ENCODE peak calls at places on chromosome 13, in five cellular contexts. T is breast epithelium, S is tibial artery, M is hepatocyte, V is A549. X is an unnamed sample. For H3K4me1, the result is how much of the 10 kb centered on the place peaks cover.

GRCh38 chr13:88979465-88980180 is 1308.5 kb downstream of the SLITRK5 start:
- DNase-seq in S (no peak), T (no peak), V (no peak), M (peak), X (no peak)

GRCh38 chr13:31172001-31172400 is 10.3 kb upstream of the HSPH1 start:
- DNase-seq in S (no peak), T (no peak), M (no peak), V (peak), X (no peak)

GRCh38 chr13:85896516-85897450 is 97.6 kb upstream of the SLITRK6 start:
- DNase-seq in S (no peak), M (no peak), T (no peak), V (peak), X (no peak)

GRCh38 chr13:32828711-32829110 is 187.5 kb upstream of the KL start:
- DNase-seq in T (no peak), S (no peak), V (no peak), M (no peak), X (no peak)

GRCh38 chr13:59112375-59112774 is 1051.4 kb downstream of the DIAPH3 start:
- DNase-seq in S (peak), V (peak), T (no peak), M (peak), X (no peak)

GRCh38 chr13:65353951-65354350 is 1876.2 kb downstream of the PCDH9 start:
- DNase-seq in S (no peak), M (no peak), T (no peak), V (no peak), X (no peak)

GRCh38 chr13:100470841-100471505 is 117.6 kb downstream of the GGACT start:
- DNase-seq in M (no peak), S (no peak), V (no peak), T (no peak), X (no peak)

GRCh38 chr13:31909889-31910551 is 121.6 kb upstream of the FRY start:
- DNase-seq in M (peak), V (peak), S (no peak), T (no peak), X (no peak)

GRCh38 chr13:44825951-44826350 is 163.3 kb downstream of the NUFIP1 start:
- DNase-seq in V (no peak), S (no peak), T (no peak), M (no peak), X (no peak)

GRCh38 chr13:22836475-22836874 is 344.3 kb upstream of the SGCG start:
- DNase-seq in V (no peak), S (no peak), M (no peak), T (no peak), X (no peak)

GRCh38 chr13:44768775-44769578 is 192.8 kb upstream of the TSC22D1 start:
- DNase-seq in M (peak), S (no peak), V (no peak), T (no peak), X (no peak)

GRCh38 chr13:29362849-29363604 is 232.5 kb downstream of the SLC7A1 start:
- DNase-seq in M (peak), T (no peak), V (peak), S (no peak), X (no peak)

GRCh38 chr13:96796234-96796633 is 198.0 kb downstream of the OXGR1 start:
- DNase-seq in V (no peak), S (no peak), T (no peak), M (no peak), X (no peak)

GRCh38 chr13:20461481-20461859 is 64.2 kb downstream of the CRYL1 start:
- DNase-seq in T (no peak), S (no peak), V (no peak), M (no peak), X (no peak)

GRCh38 chr13:112213467-112214245 is 146.7 kb downstream of the SOX1 start:
- DNase-seq in T (peak), S (no peak), M (peak), V (peak), X (no peak)

GRCh38 chr13:97460004-97460756 is 26.2 kb downstream of the RAP2A start:
- DNase-seq in V (no peak), S (no peak), T (no peak), M (no peak), X (no peak)

GRCh38 chr13:30341815-30342570 is 34.6 kb upstream of the KATNAL1 start:
- DNase-seq in M (peak), T (peak), S (peak), V (no peak), X (no peak)

GRCh38 chr13:23325191-23325590 is 108.3 kb downstream of the SACS start:
- DNase-seq in V (no peak), M (no peak), T (no peak), S (no peak), X (no peak)

GRCh38 chr13:35814573-35814972 is 316.6 kb downstream of the DCLK1 start:
- DNase-seq in S (no peak), M (no peak), T (no peak), V (no peak), X (no peak)

GRCh38 chr13:50099473-50099872 is 84.2 kb downstream of the KCNRG start:
- DNase-seq in S (no peak), T (no peak), M (no peak), V (no peak), X (no peak)

GRCh38 chr13:73781384-73781783 is 352.8 kb downstream of the KLF12 start:
- DNase-seq in M (no peak), S (no peak), T (no peak), V (no peak), X (no peak)

GRCh38 chr13:22874839-22875238 is 305.9 kb upstream of the SGCG start:
- DNase-seq in S (no peak), V (no peak), M (no peak), T (no peak), X (no peak)

DNA sequence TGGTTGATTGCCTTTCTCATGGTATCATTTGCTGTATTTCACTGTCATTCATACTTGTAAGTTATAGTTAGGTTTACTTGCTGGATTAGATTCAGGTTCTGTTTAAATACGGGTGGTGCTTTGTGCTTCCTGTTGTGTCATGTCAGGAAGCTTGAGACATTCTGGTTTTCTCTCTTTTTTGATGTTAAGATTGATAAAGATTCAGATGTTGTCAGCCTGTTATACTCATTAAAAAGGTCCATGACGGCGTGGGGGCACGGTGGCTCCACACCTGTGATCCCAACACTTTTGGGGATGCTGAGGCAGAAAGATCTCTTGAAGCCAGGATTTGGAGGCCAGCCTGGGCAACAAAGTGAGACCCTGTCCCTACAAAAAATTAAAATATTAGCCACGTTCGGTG is 45.7 kb downstream of the NAA16 start:
- DNase-seq in T (no peak), V (no peak), M (no peak), S (no peak), X (no peak)
- H3K4me1 ChIP-seq in T (under half), V (under half), M (under half), S (under half), X (under half)

DNA sequence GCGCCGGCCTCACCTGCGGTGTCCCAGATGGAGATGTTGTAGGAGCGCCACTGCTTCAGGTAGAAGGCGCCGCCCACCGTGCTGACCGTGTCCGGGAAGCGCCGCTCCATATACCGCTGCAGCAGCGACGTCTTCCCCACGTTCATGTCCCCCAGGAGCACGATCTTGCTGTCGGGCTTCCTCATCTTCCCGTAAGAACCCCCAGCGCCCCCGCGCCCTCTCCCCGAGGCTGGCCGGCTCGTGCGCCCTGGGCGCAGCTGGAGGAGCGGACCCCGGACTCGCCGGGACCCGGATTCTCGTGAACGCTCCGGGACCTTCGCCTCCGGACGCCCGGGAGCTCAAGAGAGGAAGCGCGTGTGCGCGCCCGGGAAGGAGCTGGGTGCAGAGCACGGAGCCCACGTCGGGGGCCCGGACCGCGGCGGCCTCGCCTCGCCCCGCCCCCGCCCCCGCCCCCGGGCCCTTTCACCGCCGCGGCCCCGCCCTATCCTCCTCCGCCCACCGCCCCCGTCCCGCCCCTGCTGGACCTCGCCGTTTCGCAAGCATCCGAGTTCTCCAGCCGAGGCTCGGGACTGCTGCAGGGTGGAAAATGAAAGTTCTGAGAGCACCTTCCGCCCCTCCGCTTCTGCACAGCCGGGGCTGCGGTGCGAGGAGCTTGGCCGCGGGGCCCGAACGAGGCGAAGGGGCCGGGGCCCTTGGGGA is at the start of gene RAB20:
- DNase-seq in T (peak), S (peak), V (peak), M (peak), X (peak)
- H3K4me3 ChIP-seq in T (peak), S (peak), V (peak), M (peak), X (peak)

GRCh38 chr13:109744512-109745051 is 41.8 kb downstream of the IRS2 start:
- DNase-seq in V (no peak), S (no peak), T (no peak), M (peak), X (no peak)
- H3K4me1 ChIP-seq in V (under half), S (under half), T (under half), M (under half), X (under half)

DNA sequence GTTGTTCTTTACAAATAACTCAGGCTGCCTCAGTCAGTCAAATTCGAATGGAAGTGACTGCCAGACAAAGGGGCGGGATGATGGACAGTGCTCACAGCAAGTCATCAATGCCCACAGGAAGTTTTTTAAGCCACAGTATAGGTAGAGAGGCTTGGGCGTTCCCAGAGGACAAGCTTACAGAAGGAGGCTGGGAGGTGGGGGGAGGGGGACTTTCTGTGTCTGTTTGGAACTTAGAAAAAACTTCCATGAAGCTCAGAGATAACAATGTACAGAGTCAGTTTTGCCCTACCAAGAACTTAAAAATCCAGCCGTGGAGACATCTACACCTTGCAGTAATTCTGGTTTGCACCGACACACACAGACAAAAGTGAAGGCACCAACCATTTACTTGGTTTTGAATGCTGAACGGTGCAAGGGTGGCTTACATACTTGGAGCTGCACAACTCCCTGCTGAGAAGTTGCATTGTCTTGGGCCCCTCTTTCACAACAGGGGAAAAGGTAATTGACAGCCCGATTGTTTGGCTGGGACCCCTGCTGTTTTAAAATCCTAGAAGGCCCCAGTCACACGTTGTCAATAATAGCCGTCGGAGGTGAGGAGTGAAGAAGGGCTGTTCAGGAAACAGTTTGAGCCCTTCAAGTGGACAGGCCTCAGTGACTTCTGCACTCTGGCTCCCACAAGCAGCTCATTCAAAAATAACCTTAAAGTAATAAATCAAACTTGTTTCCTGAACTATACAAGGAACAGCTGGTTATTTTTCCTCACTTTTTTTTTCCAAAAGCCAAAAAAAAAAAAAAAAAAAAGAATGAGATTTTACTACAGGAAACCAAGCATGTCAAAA is 18.8 kb upstream of the SPRY2 start:
- DNase-seq in S (no peak), T (no peak), M (no peak), V (no peak), X (no peak)
- H3K4me3 ChIP-seq in S (no peak), T (no peak), M (no peak), V (no peak), X (no peak)

GRCh38 chr13:46894534-46894906 is 2.3 kb downstream of the HTR2A start:
- DNase-seq in S (no peak), M (no peak), V (no peak), T (no peak), X (no peak)
- H3K4me1 ChIP-seq in S (under half), M (under half), V (under half), T (under half), X (under half)

DNA sequence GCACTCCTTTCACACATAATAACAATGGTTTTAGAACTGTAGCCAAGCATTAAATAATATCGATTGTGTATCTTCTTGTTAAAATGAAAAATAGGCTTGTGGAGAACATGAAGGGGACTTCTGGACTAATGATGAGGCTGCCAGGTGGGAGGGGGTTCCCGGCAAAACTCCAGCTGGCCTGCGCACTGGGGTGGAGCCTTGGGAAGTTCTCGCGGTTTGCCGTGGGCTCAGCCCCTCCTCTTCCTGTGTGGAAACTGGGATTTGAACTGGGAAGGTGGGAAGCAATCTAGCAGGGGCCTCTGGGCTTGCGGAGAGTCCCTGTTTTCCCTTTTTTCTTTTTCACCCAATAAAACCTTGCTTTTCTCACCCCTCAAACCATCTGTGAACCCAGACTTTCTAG is 113.7 kb upstream of the SLITRK1 start:
- DNase-seq in M (no peak), T (no peak), V (no peak), S (no peak), X (no peak)
- H3K4me3 ChIP-seq in M (no peak), T (no peak), V (no peak), S (no peak), X (no peak)

GRCh38 chr13:40994581-40995230 is 24.4 kb downstream of the ELF1 start:
- DNase-seq in V (no peak), M (no peak), S (no peak), T (no peak), X (no peak)
- H3K4me1 ChIP-seq in V (under half), M (under half), S (under half), T (under half), X (under half)

GRCh38 chr13:60268203-60268555 is 104.5 kb upstream of the DIAPH3 start:
- DNase-seq in S (no peak), T (no peak), M (no peak), V (no peak), X (no peak)
- H3K4me3 ChIP-seq in S (peak), T (peak), M (peak), V (peak), X (peak)

DNA sequence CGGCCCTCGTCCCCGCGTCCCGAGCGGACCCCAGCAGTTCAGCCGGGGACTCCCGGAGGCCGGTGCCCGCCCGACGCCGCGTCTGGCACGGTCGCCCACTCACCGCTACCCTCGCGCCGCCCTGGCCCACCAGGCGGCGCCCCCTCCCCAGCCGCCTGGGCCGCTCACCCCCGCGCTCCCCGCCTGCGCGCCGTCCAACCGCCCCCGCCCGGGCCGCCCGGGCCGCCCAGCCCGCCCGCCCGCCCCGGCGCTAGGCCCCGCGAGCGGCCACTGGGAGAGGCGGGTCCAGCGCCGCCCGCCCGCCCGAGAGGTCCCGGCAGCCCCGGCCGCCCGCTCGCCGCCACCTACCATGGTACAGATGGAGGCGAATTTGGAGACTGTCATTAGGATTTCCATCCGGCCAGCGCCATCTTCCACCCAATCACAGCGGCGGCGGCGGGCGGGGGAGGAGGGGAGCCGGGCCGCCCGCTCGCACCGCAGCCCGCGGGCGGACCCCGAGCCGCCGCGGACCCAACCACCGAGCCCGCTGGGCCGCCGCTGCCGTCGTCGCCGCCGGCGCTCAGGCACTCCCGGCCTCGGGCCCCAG is at the start of gene USP12:
- DNase-seq in T (peak), V (no peak), S (no peak), M (peak), X (no peak)
- H3K4me1 ChIP-seq in T (under half), V (under half), S (under half), M (under half), X (half or more)

GRCh38 chr13:106680796-106681482 is 113.0 kb upstream of the ARGLU1 start:
- DNase-seq in S (no peak), T (no peak), M (no peak), V (no peak), X (no peak)
- H3K4me3 ChIP-seq in S (no peak), T (no peak), M (no peak), V (no peak), X (no peak)